ENCODE peak calls at places on chromosomes 11 and 22, in six cellular contexts. One of them, this sample, is unnamed.

GRCh38 chr22:47017245-47017644 is 254.8 kb downstream of the TBC1D22A start:
- DNase-seq in left ventricle myocardium inferior: no peak
- DNase-seq in BJ: no peak
- DNase-seq in heart right ventricle: no peak
- DNase-seq in stomach: peak
- DNase-seq in astrocyte of the cerebellum: no peak
- DNase-seq in this sample: no peak

GRCh38 chr11:111336582-111337256 is 38.4 kb downstream of the POU2AF3 start:
- DNase-seq in left ventricle myocardium inferior: no peak
- DNase-seq in BJ: peak
- DNase-seq in heart right ventricle: no peak
- DNase-seq in stomach: no peak
- DNase-seq in astrocyte of the cerebellum: peak
- DNase-seq in this sample: no peak

GRCh38 chr22:39612811-39613548 is 42.4 kb downstream of the CACNA1I start:
- DNase-seq in left ventricle myocardium inferior: no peak
- DNase-seq in BJ: no peak
- DNase-seq in heart right ventricle: no peak
- DNase-seq in stomach: no peak
- DNase-seq in astrocyte of the cerebellum: no peak
- DNase-seq in this sample: peak

GRCh38 chr11:71998649-71999310 is at the start of gene IL18BP:
- DNase-seq in left ventricle myocardium inferior: no peak
- DNase-seq in BJ: no peak
- DNase-seq in heart right ventricle: no peak
- DNase-seq in stomach: no peak
- DNase-seq in astrocyte of the cerebellum: no peak
- DNase-seq in this sample: peak

GRCh38 chr22:26479792-26480610 is 3.6 kb downstream of the HPS4 start:
- DNase-seq in left ventricle myocardium inferior: no peak
- DNase-seq in BJ: no peak
- DNase-seq in heart right ventricle: no peak
- DNase-seq in stomach: no peak
- DNase-seq in astrocyte of the cerebellum: no peak
- DNase-seq in this sample: peak

GRCh38 chr11:71490731-71491390 is 36.2 kb upstream of the KRTAP5-7 start:
- DNase-seq in left ventricle myocardium inferior: no peak
- DNase-seq in BJ: no peak
- DNase-seq in heart right ventricle: no peak
- DNase-seq in stomach: peak
- DNase-seq in astrocyte of the cerebellum: no peak
- DNase-seq in this sample: no peak

GRCh38 chr11:68763181-68763721 is 11.9 kb upstream of the TESMIN start:
- DNase-seq in left ventricle myocardium inferior: no peak
- DNase-seq in BJ: no peak
- DNase-seq in heart right ventricle: no peak
- DNase-seq in stomach: no peak
- DNase-seq in astrocyte of the cerebellum: no peak
- DNase-seq in this sample: no peak

GRCh38 chr11:76674517-76675400 is 4.2 kb upstream of the LRRC32 start:
- DNase-seq in left ventricle myocardium inferior: no peak
- DNase-seq in BJ: no peak
- DNase-seq in heart right ventricle: no peak
- DNase-seq in stomach: no peak
- DNase-seq in astrocyte of the cerebellum: no peak
- DNase-seq in this sample: peak

GRCh38 chr11:113991718-113992458 is 17.0 kb downstream of the HTR3A start:
- DNase-seq in left ventricle myocardium inferior: no peak
- DNase-seq in BJ: no peak
- DNase-seq in heart right ventricle: no peak
- DNase-seq in stomach: no peak
- DNase-seq in astrocyte of the cerebellum: no peak
- DNase-seq in this sample: no peak

GRCh38 chr11:123125169-123125568 is 63.2 kb upstream of the HSPA8 start:
- DNase-seq in left ventricle myocardium inferior: no peak
- DNase-seq in BJ: no peak
- DNase-seq in heart right ventricle: no peak
- DNase-seq in stomach: no peak
- DNase-seq in astrocyte of the cerebellum: no peak
- DNase-seq in this sample: no peak

GRCh38 chr11:12402027-12402426 is 24.7 kb downstream of the PARVA start:
- DNase-seq in left ventricle myocardium inferior: no peak
- DNase-seq in BJ: no peak
- DNase-seq in heart right ventricle: no peak
- DNase-seq in stomach: no peak
- DNase-seq in astrocyte of the cerebellum: no peak
- DNase-seq in this sample: no peak

GRCh38 chr11:130103296-130103814 is 33.7 kb downstream of the APLP2 start:
- DNase-seq in left ventricle myocardium inferior: no peak
- DNase-seq in BJ: peak
- DNase-seq in heart right ventricle: no peak
- DNase-seq in stomach: no peak
- DNase-seq in astrocyte of the cerebellum: peak
- DNase-seq in this sample: no peak

GRCh38 chr11:46381046-46381835 is at the start of gene MDK:
- DNase-seq in left ventricle myocardium inferior: no peak
- DNase-seq in BJ: no peak
- DNase-seq in heart right ventricle: peak
- DNase-seq in stomach: peak
- DNase-seq in astrocyte of the cerebellum: no peak
- DNase-seq in this sample: no peak

GRCh38 chr11:111408789-111409727 is 30.0 kb upstream of the POU2AF1 start:
- DNase-seq in left ventricle myocardium inferior: no peak
- DNase-seq in BJ: no peak
- DNase-seq in heart right ventricle: no peak
- DNase-seq in stomach: no peak
- DNase-seq in astrocyte of the cerebellum: peak
- DNase-seq in this sample: no peak

GRCh38 chr22:39478461-39478860 is 21.6 kb downstream of the MGAT3 start:
- DNase-seq in left ventricle myocardium inferior: no peak
- DNase-seq in BJ: no peak
- DNase-seq in heart right ventricle: no peak
- DNase-seq in stomach: peak
- DNase-seq in astrocyte of the cerebellum: no peak
- DNase-seq in this sample: no peak

GRCh38 chr11:32902089-32902665 is 9.6 kb downstream of the QSER1 start:
- DNase-seq in left ventricle myocardium inferior: no peak
- DNase-seq in BJ: no peak
- DNase-seq in heart right ventricle: no peak
- DNase-seq in stomach: no peak
- DNase-seq in astrocyte of the cerebellum: no peak
- DNase-seq in this sample: no peak

GRCh38 chr11:67436459-67437081 is 912 bp downstream of the PTPRCAP start:
- DNase-seq in left ventricle myocardium inferior: no peak
- DNase-seq in BJ: no peak
- DNase-seq in heart right ventricle: no peak
- DNase-seq in stomach: peak
- DNase-seq in astrocyte of the cerebellum: no peak
- DNase-seq in this sample: peak

GRCh38 chr11:1109918-1110705 is 35.4 kb downstream of the MUC2 start:
- DNase-seq in left ventricle myocardium inferior: peak
- DNase-seq in BJ: no peak
- DNase-seq in heart right ventricle: no peak
- DNase-seq in stomach: no peak
- DNase-seq in astrocyte of the cerebellum: no peak
- DNase-seq in this sample: no peak

GRCh38 chr11:80668039-80668438 is 1227.2 kb upstream of the TENM4 start:
- DNase-seq in left ventricle myocardium inferior: no peak
- DNase-seq in BJ: no peak
- DNase-seq in heart right ventricle: no peak
- DNase-seq in stomach: no peak
- DNase-seq in astrocyte of the cerebellum: no peak
- DNase-seq in this sample: no peak

GRCh38 chr11:99241059-99241458 is 220.3 kb downstream of the CNTN5 start:
- DNase-seq in left ventricle myocardium inferior: no peak
- DNase-seq in BJ: no peak
- DNase-seq in heart right ventricle: no peak
- DNase-seq in stomach: no peak
- DNase-seq in astrocyte of the cerebellum: no peak
- DNase-seq in this sample: no peak

GRCh38 chr11:57386178-57386945 is 4.1 kb downstream of the PRG2 start:
- DNase-seq in left ventricle myocardium inferior: no peak
- DNase-seq in BJ: no peak
- DNase-seq in heart right ventricle: no peak
- DNase-seq in stomach: no peak
- DNase-seq in astrocyte of the cerebellum: no peak
- DNase-seq in this sample: no peak

DNA sequence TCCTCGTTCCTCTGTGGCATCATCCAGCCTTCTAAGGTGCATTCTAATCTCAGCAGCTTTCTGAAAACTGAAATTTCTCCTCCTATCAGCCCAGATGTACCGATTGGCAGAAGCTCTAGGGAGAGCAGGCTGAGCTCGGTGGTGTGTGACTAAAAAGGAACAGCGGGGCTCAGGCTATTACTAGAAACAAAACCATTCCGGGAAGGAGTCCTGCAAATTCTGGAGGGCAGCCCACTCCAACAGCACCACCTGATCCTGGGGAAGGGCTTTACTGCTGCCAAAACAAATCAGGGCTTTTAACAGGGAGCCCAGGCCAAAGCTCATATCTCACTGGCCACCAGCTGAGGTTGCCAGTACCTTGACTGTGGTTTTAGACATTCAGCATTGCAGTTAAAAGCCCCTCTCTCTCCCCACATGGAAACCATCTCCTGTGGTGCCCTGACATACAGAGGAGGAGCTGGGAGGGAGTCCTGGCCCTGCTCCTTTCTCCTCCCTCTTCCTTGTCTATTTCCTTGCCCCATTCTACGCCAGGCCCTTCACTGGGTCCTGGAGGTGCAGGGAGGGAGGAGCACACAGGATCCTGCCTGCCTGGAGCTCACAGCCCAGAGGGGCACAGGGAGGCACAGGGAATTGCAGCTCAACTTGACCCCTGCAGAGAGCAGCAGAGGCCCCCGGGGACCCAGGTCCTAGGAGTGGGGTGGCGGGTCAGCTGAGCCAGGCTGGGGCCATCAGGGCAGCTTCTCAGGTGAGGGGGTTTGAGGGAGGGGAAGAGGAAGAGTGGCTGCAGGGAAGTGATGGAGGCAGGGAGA is 889 bp downstream of the PLAAT4 start:
- DNase-seq in left ventricle myocardium inferior: peak
- DNase-seq in BJ: no peak
- DNase-seq in heart right ventricle: peak
- DNase-seq in stomach: peak
- DNase-seq in astrocyte of the cerebellum: peak
- DNase-seq in this sample: no peak
- H3K4me3 ChIP-seq in left ventricle myocardium inferior: peak
- H3K4me3 ChIP-seq in BJ: peak
- H3K4me3 ChIP-seq in heart right ventricle: peak
- H3K4me3 ChIP-seq in stomach: peak
- H3K4me3 ChIP-seq in astrocyte of the cerebellum: peak
- H3K4me3 ChIP-seq in this sample: peak

DNA sequence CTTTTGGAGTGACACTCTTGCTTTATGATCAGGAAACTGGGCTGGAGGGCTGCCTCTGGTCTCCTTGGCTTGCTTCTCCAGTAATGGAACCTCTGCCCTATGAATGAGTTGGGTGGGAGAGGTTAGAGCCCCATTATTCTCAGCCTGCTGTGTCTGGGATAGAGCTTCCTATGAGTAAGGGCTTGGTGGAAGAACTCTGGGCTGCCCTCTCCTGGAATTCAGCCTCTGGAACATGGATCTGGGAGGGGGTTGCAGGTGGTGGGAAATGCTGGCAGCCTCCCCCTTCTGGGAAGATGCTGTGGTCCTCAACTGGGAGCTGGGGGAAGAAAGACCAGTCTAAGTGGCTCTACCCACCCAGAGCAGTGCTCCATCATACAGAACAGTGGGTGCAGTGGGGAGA is 81.8 kb upstream of the SYN3 start:
- DNase-seq in left ventricle myocardium inferior: no peak
- DNase-seq in BJ: no peak
- DNase-seq in heart right ventricle: no peak
- DNase-seq in stomach: no peak
- DNase-seq in astrocyte of the cerebellum: no peak
- DNase-seq in this sample: no peak
- H3K4me3 ChIP-seq in left ventricle myocardium inferior: no peak
- H3K4me3 ChIP-seq in BJ: no peak
- H3K4me3 ChIP-seq in heart right ventricle: no peak
- H3K4me3 ChIP-seq in stomach: no peak
- H3K4me3 ChIP-seq in astrocyte of the cerebellum: no peak
- H3K4me3 ChIP-seq in this sample: no peak

DNA sequence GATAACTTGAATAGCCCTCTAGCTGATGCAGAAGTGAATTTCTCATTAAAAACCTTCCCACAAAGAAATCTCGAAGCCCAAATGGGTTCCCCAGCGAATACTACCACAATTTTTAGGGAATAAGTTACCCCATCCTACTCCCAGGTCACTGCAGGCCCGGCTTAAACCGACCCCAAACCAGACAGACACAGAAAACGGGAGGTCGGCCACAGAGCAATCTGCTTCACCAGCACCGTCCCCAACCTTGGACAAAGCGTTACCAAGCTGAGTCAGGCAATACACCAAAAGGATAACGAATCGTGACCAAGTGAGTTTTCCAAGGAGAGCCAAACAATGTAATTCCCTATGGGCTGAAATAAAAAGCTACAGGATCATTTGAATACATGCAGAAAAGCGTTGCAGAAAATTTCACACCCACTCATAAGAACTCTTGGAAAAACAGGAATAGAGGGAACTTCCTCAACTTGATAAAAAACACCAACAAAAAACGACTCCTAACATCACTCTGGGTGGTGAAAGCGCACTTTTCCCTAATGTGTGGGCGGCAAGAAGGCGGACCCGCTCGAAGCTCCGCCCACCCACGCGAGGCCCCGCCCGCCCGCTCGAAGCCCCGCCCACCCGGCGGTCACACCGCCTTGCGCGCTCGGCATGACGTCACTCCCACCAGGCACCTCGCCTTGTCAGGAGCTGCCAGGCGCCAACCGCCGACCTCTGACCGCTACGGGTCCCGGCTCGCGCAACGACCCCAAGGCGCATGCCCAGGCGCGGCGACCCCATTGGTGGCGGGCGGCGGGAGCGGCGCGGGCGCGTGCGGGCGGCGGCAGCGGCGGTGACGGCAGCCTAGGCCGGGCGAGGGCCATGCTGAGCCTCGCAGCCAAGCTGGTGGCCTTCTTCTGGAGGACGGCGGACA is at the start of gene MOV10L1:
- DNase-seq in left ventricle myocardium inferior: no peak
- DNase-seq in BJ: no peak
- DNase-seq in heart right ventricle: no peak
- DNase-seq in stomach: no peak
- DNase-seq in astrocyte of the cerebellum: no peak
- DNase-seq in this sample: no peak
- H3K4me3 ChIP-seq in left ventricle myocardium inferior: no peak
- H3K4me3 ChIP-seq in BJ: no peak
- H3K4me3 ChIP-seq in heart right ventricle: no peak
- H3K4me3 ChIP-seq in stomach: no peak
- H3K4me3 ChIP-seq in astrocyte of the cerebellum: no peak
- H3K4me3 ChIP-seq in this sample: no peak

GRCh38 chr11:8654503-8654902 is 28.0 kb downstream of the TRIM66 start:
- DNase-seq in left ventricle myocardium inferior: no peak
- DNase-seq in BJ: no peak
- DNase-seq in heart right ventricle: no peak
- DNase-seq in stomach: no peak
- DNase-seq in astrocyte of the cerebellum: no peak
- DNase-seq in this sample: no peak

GRCh38 chr11:8656291-8656690 is 26.2 kb downstream of the TRIM66 start:
- DNase-seq in left ventricle myocardium inferior: no peak
- DNase-seq in BJ: no peak
- DNase-seq in heart right ventricle: no peak
- DNase-seq in stomach: no peak
- DNase-seq in astrocyte of the cerebellum: no peak
- DNase-seq in this sample: no peak

GRCh38 chr11:8661036-8661435 is 21.4 kb downstream of the TRIM66 start:
- DNase-seq in left ventricle myocardium inferior: no peak
- DNase-seq in BJ: no peak
- DNase-seq in heart right ventricle: no peak
- DNase-seq in stomach: no peak
- DNase-seq in astrocyte of the cerebellum: no peak
- DNase-seq in this sample: no peak

GRCh38 chr11:8658210-8658968 is 24.1 kb downstream of the TRIM66 start:
- DNase-seq in left ventricle myocardium inferior: no peak
- DNase-seq in BJ: no peak
- DNase-seq in heart right ventricle: no peak
- DNase-seq in stomach: no peak
- DNase-seq in astrocyte of the cerebellum: no peak
- DNase-seq in this sample: no peak
- H3K4me3 ChIP-seq in left ventricle myocardium inferior: peak
- H3K4me3 ChIP-seq in BJ: no peak
- H3K4me3 ChIP-seq in heart right ventricle: no peak
- H3K4me3 ChIP-seq in stomach: no peak
- H3K4me3 ChIP-seq in astrocyte of the cerebellum: no peak
- H3K4me3 ChIP-seq in this sample: no peak

This sample was measured in Jurkat, Clone E6-1.